ENCODE peak calls at places on chromosome 9, in four cellular contexts. Q is AG10803; G is NCI-H2081; K is activated CD4-positive, CD25-positive, alpha-beta regulatory T cell treated with anti-CD3 and anti-CD28 coated beads, Interleukin-2, amount 50 U/mL, for 72 hours. L is an unnamed sample.
A peak's percentile ranks its signal among the peaks of the same experiment; 100 is the strongest.

GRCh38 chr9:105415344-105415980 is 32.4 kb upstream of the FSD1L start:
- DNase-seq in Q (peak; percentile 34), K (peak; percentile 46), G (peak; percentile 64), L (no peak)

GRCh38 chr9:91917436-91917835 is 32.6 kb downstream of the ROR2 start:
- DNase-seq in Q (no peak), K (no peak), G (no peak), L (no peak)

GRCh38 chr9:105554042-105554441 is 3.9 kb upstream of the FKTN start:
- DNase-seq in K (no peak), G (no peak), Q (no peak), L (no peak)

GRCh38 chr9:93097496-93098205 is 1.6 kb downstream of the CARD19 start:
- DNase-seq in G (no peak), K (no peak), Q (no peak), L (peak; percentile 72)

GRCh38 chr9:2726620-2727335 is 9.5 kb downstream of the KCNV2 start:
- DNase-seq in K (no peak), G (no peak), Q (peak; percentile 21), L (no peak)

GRCh38 chr9:89363921-89364663 is 45.8 kb downstream of the SECISBP2 start:
- DNase-seq in Q (no peak), K (peak; percentile 23), G (no peak), L (peak; percentile 69)

GRCh38 chr9:37184905-37185867 is 64.8 kb downstream of the ZCCHC7 start:
- DNase-seq in Q (no peak), K (no peak), G (no peak), L (no peak)

GRCh38 chr9:126068534-126069230 is 257.9 kb upstream of the MVB12B start:
- DNase-seq in G (no peak), Q (no peak), K (no peak), L (no peak)

GRCh38 chr9:73006986-73007385 is 54.1 kb upstream of the ALDH1A1 start:
- DNase-seq in Q (no peak), K (no peak), G (no peak), L (no peak)

GRCh38 chr9:86135374-86135773 is 36.0 kb upstream of the GOLM1 start:
- DNase-seq in K (no peak), Q (no peak), G (no peak), L (no peak)

GRCh38 chr9:129135476-129135875 is 24.3 kb downstream of the PTPA start:
- DNase-seq in Q (no peak), K (no peak), G (no peak), L (no peak)

GRCh38 chr9:137429974-137430722 is 7.0 kb downstream of the NOXA1 start:
- DNase-seq in K (no peak), G (peak; percentile 44), Q (no peak), L (no peak)

GRCh38 chr9:90827181-90827866 is 25.7 kb downstream of the SYK start:
- DNase-seq in G (peak; percentile 22), K (no peak), Q (no peak), L (no peak)

GRCh38 chr9:125235805-125236534 is 5.2 kb downstream of the HSPA5 start:
- DNase-seq in G (no peak), K (no peak), Q (no peak), L (no peak)

GRCh38 chr9:131398204-131398603 is 4.3 kb downstream of the PRRC2B start:
- DNase-seq in Q (no peak), G (no peak), K (no peak), L (no peak)

GRCh38 chr9:127567898-127568617 is 44.0 kb upstream of the STXBP1 start:
- DNase-seq in G (no peak), K (no peak), Q (no peak), L (no peak)

GRCh38 chr9:136464241-136464640 is 18.6 kb downstream of the SEC16A start:
- DNase-seq in Q (no peak), K (no peak), G (no peak), L (no peak)

GRCh38 chr9:15374825-15375224 is 47.9 kb upstream of the SNAPC3 start:
- DNase-seq in Q (no peak), G (no peak), K (no peak), L (no peak)

GRCh38 chr9:86978986-86979385 is 31.7 kb upstream of the GAS1 start:
- DNase-seq in G (no peak), K (no peak), Q (peak; percentile 38), L (no peak)

GRCh38 chr9:122297512-122297911 is 32.8 kb downstream of the MRRF start:
- DNase-seq in K (no peak), G (no peak), Q (no peak), L (no peak)

GRCh38 chr9:27033815-27034403 is 28.4 kb upstream of the LRRC19 start:
- DNase-seq in Q (peak; percentile 44), G (peak; percentile 60), K (peak; percentile 56), L (no peak)

GRCh38 chr9:114497220-114497619 is 8.1 kb downstream of the WHRN start:
- DNase-seq in K (no peak), G (no peak), Q (peak; percentile 12), L (no peak)

GRCh38 chr9:91036826-91037510 is 235.3 kb downstream of the SYK start:
- DNase-seq in G (peak; percentile 83), Q (peak; percentile 84), K (peak; percentile 55), L (peak; percentile 91)

GRCh38 chr9:96420468-96421219 is 2.5 kb upstream of the ZNF367 start:
- DNase-seq in K (no peak), G (peak; percentile 21), Q (peak; percentile 98), L (no peak)

GRCh38 chr9:130167927-130168326 is 4.3 kb upstream of the NCS1 start:
- DNase-seq in Q (no peak), G (no peak), K (no peak), L (no peak)

GRCh38 chr9:21974542-21975409 is 19.4 kb downstream of the CDKN2A start:
- DNase-seq in K (no peak), G (peak; percentile 93), Q (peak; percentile 47), L (no peak)

GRCh38 chr9:111914749-111915424 is 18.3 kb downstream of the UGCG start:
- DNase-seq in K (no peak), G (peak; percentile 47), Q (no peak), L (no peak)

GRCh38 chr9:133683494-133684460 is 47.6 kb downstream of the DBH start:
- DNase-seq in Q (peak; percentile 2), G (no peak), K (peak; percentile 56), L (no peak)

GRCh38 chr9:128001411-128002298 is 20.9 kb upstream of the EEIG1 start:
- DNase-seq in G (no peak), Q (peak; percentile 90), K (no peak), L (no peak)

GRCh38 chr9:121811140-121811539 is 159.7 kb downstream of the DAB2IP start:
- DNase-seq in Q (no peak), G (no peak), K (no peak), L (no peak)

GRCh38 chr9:95822583-95823431 is 52.7 kb upstream of the ERCC6L2 start:
- DNase-seq in Q (peak; percentile 78), G (peak; percentile 23), K (no peak), L (no peak)

GRCh38 chr9:114318416-114318815 is 4.5 kb upstream of the ORM1 start:
- DNase-seq in K (no peak), G (no peak), Q (no peak), L (peak; percentile 29)

GRCh38 chr9:115182264-115182663 is 64.3 kb upstream of the TNC start:
- DNase-seq in Q (no peak), K (no peak), G (no peak), L (no peak)